ENCODE peak calls at places on chromosomes 6 and 20, in four cellular contexts. M is HepG2, P is K562, C is GM12878. S is an unnamed sample.

GRCh38 chr20:45911486-45912343 is at the start of gene PLTP:
- DNase-seq in M (no peak), C (no peak), P (peak), S (peak)

GRCh38 chr6:45607818-45608217 is 230.1 kb upstream of the SUPT3H start:
- DNase-seq in C (no peak), P (no peak), M (no peak), S (no peak)

GRCh38 chr6:155832596-155832995 is 377.0 kb upstream of the NOX3 start:
- DNase-seq in M (peak), P (no peak), C (no peak), S (no peak)

GRCh38 chr6:53466257-53466656 is 78.6 kb downstream of the GCLC start:
- DNase-seq in P (no peak), M (no peak), C (no peak), S (no peak)

GRCh38 chr6:6320901-6321300 is 439 bp upstream of the F13A1 start:
- DNase-seq in M (no peak), C (no peak), P (no peak), S (no peak)

GRCh38 chr20:5696011-5696559 is 54.1 kb upstream of the SHLD1 start:
- DNase-seq in M (peak), C (no peak), P (no peak), S (no peak)

GRCh38 chr20:35003211-35004031 is 47.8 kb downstream of the MYH7B start:
- DNase-seq in C (no peak), M (no peak), P (no peak), S (no peak)

GRCh38 chr20:39862613-39863012 is 826.4 kb downstream of the MAFB start:
- DNase-seq in M (no peak), P (no peak), C (no peak), S (no peak)

GRCh38 chr6:209432-210103 is 82.7 kb upstream of the DUSP22 start:
- DNase-seq in P (peak), C (peak), M (no peak), S (no peak)

GRCh38 chr20:44714701-44715494 is at the start of gene CCN5:
- DNase-seq in P (peak), C (no peak), M (peak), S (peak)

GRCh38 chr6:143575440-143575839 is 63.9 kb upstream of the FUCA2 start:
- DNase-seq in C (peak), P (peak), M (peak), S (peak)

GRCh38 chr20:42996141-42996540 is 193.6 kb downstream of the PTPRT start:
- DNase-seq in C (no peak), M (no peak), P (no peak), S (no peak)

GRCh38 chr6:161137839-161138544 is 135.9 kb downstream of the AGPAT4 start:
- DNase-seq in P (no peak), C (no peak), M (no peak), S (no peak)

GRCh38 chr6:160365117-160365516 is 16.9 kb downstream of the SLC22A3 start:
- DNase-seq in M (no peak), C (no peak), P (no peak), S (no peak)

GRCh38 chr6:105077592-105078463 is 102.0 kb downstream of the POPDC3 start:
- DNase-seq in M (peak), C (no peak), P (peak), S (peak)

GRCh38 chr6:2900821-2901644 is 2.1 kb downstream of the SERPINB9 start:
- DNase-seq in C (no peak), P (no peak), M (no peak), S (no peak)

GRCh38 chr6:137261393-137262154 is 42.4 kb upstream of the IFNGR1 start:
- DNase-seq in P (no peak), C (peak), M (peak), S (no peak)

GRCh38 chr20:13784271-13784892 is 337 bp downstream of the ESF1 start:
- DNase-seq in P (peak), M (no peak), C (no peak), S (peak)

GRCh38 chr20:47487175-47487917 is 14.3 kb upstream of the NCOA3 start:
- DNase-seq in M (no peak), P (peak), C (peak), S (no peak)
- TF ChIP-seq YY1 in M (no peak), P (no peak), C (peak), S (no peak)

GRCh38 chr6:29850011-29850553 is 22.5 kb downstream of the HLA-G start:
- DNase-seq in P (peak), M (no peak), C (no peak), S (no peak)

GRCh38 chr6:29847871-29848630 is 20.4 kb downstream of the HLA-G start:
- DNase-seq in M (peak), C (peak), P (peak), S (peak)

GRCh38 chr6:29839917-29840316 is 12.3 kb downstream of the HLA-G start:
- DNase-seq in P (no peak), M (no peak), C (no peak), S (no peak)

GRCh38 chr6:29841030-29841429 is 13.4 kb downstream of the HLA-G start:
- DNase-seq in C (no peak), M (no peak), P (no peak), S (no peak)

DNA sequence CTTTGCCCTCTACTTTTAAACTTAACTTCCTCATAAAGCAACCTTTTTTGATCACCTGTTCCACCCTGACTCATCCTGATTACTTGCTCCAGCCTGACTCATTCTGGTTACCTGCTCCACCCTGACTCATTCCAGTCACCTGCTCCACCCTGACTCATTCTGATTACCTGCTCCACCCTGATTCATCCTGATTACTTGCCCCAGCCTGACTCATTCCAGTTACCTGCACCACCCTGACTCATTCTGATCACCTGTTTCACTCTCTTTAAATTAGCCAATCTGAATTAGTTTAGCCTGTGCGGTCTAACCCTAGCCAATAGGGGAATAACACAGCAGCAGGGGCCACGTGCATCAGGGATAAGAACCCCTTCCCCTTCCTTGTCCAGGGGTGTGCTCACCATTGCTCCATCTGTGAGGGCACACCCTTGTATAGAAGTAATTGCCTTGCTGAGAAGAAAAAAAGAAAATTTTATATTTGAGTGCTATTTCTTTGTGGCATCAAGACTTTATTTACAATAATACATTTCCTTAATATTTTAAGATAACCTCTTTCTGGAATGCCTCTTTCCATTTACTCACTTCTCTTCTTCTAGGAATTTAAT is 17.9 kb downstream of the HLA-G start:
- DNase-seq in M (peak), P (no peak), C (peak), S (no peak)
- TF ChIP-seq GABPA in M (no peak), P (no peak), C (no peak), S (no peak)

GRCh38 chr20:20864346-20865096 is 152.1 kb upstream of the RALGAPA2 start:
- DNase-seq in P (no peak), M (peak), C (no peak), S (no peak)
- TF ChIP-seq ZBTB33 in P (no peak), M (no peak), C (no peak), S (no peak)

GRCh38 chr20:37944456-37944981 is 41.6 kb downstream of the VSTM2L start:
- DNase-seq in M (no peak), P (no peak), C (no peak), S (no peak)
- TF ChIP-seq YY1 in M (no peak), P (no peak), C (no peak), S (no peak)

GRCh38 chr6:14921878-14922277 is 324.0 kb upstream of the JARID2 start:
- DNase-seq in P (no peak), C (no peak), M (no peak), S (no peak)

GRCh38 chr6:14919038-14919437 is 326.8 kb upstream of the JARID2 start:
- DNase-seq in C (no peak), M (no peak), P (no peak), S (no peak)

GRCh38 chr6:14922306-14922705 is 323.6 kb upstream of the JARID2 start:
- DNase-seq in P (no peak), C (no peak), M (no peak), S (peak)

GRCh38 chr6:14922706-14923105 is 323.2 kb upstream of the JARID2 start:
- DNase-seq in P (no peak), C (no peak), M (no peak), S (no peak)

GRCh38 chr6:14921170-14921569 is 324.7 kb upstream of the JARID2 start:
- DNase-seq in C (no peak), P (peak), M (no peak), S (no peak)
- TF ChIP-seq GABPA in C (no peak), P (peak), M (peak), S (no peak)

GRCh38 chr20:57652865-57653545 is 32.8 kb upstream of the ZBP1 start:
- DNase-seq in M (no peak), P (no peak), C (no peak), S (peak)
- TF ChIP-seq ZBTB33 in M (no peak), P (no peak), C (no peak), S (no peak)

GRCh38 chr6:28982476-28983266 is 22.4 kb downstream of the ZNF311 start:
- DNase-seq in M (peak), P (peak), C (peak), S (peak)
- TF ChIP-seq YY1 in M (no peak), P (no peak), C (no peak), S (no peak)

DNA sequence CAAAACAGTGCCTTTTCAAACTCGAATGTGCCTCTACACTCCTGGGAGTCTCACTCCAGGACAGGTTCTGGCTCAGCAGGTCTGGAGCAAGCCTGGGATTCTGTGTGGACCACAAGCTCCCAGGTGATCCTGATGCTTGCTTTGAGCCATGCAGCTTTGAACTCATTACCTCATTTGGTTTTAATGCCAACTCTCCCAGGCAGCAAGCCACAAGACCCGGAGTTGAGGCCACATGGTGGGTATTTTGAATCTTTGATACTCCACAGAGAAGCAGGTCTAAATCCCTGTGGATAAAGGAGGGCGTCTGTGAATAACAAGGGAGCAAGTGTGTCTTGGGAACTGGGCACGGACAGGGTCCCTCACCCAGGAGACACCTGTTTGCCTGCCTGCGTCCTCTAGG is 205.4 kb upstream of the CST7 start:
- DNase-seq in P (no peak), C (no peak), M (no peak), S (no peak)
- TF ChIP-seq GABPA in P (no peak), C (no peak), M (no peak), S (no peak)

S was measured in SK-N-SH.